ENCODE peak calls at places on chromosomes 7 and 10, in four cellular contexts. A is A549, D is sigmoid colon, H is H1. Y is an unnamed sample.

GRCh38 chr7:134444198-134444960 is 14.5 kb downstream of the AKR1B1 start:
- DNase-seq in A (no peak), D (no peak), H (no peak), Y (no peak)

GRCh38 chr7:136857573-136857972 is 10.9 kb upstream of the CHRM2 start:
- DNase-seq in A (no peak), D (no peak), H (no peak), Y (no peak)

GRCh38 chr10:6203331-6204062 is 765 bp downstream of the PFKFB3 start:
- DNase-seq in A (peak; percentile 80), D (peak; percentile 79), H (no peak), Y (peak; percentile 73)

GRCh38 chr10:48602401-48603135 is 2.3 kb downstream of the ARHGAP22 start:
- DNase-seq in A (no peak), D (no peak), H (no peak), Y (no peak)

GRCh38 chr10:102770792-102771191 is 27.0 kb downstream of the WBP1L start:
- DNase-seq in A (no peak), D (no peak), H (no peak), Y (peak; percentile 69)

GRCh38 chr10:86046845-86047460 is 319.6 kb downstream of the GRID1 start:
- DNase-seq in A (no peak), D (peak; percentile 6), H (no peak), Y (no peak)

GRCh38 chr7:82194011-82194410 is 249.6 kb downstream of the CACNA2D1 start:
- DNase-seq in A (peak; percentile 13), D (no peak), H (no peak), Y (no peak)

GRCh38 chr7:33099154-33099940 is 9.9 kb downstream of the RP9 start:
- DNase-seq in A (no peak), D (no peak), H (no peak), Y (no peak)

GRCh38 chr7:87420173-87420572 is 55.3 kb downstream of the ABCB4 start:
- DNase-seq in A (no peak), D (no peak), H (no peak), Y (no peak)

GRCh38 chr10:83917519-83918506 is 221.5 kb upstream of the GHITM start:
- DNase-seq in A (peak; percentile 26), D (peak; percentile 72), H (no peak), Y (peak; percentile 47)

GRCh38 chr7:1220000-1220726 is 12.5 kb upstream of the UNCX start:
- DNase-seq in A (no peak), D (no peak), H (no peak), Y (no peak)

GRCh38 chr10:103556383-103557007 is 63.0 kb downstream of the NEURL1 start:
- DNase-seq in A (no peak), D (no peak), H (no peak), Y (no peak)

GRCh38 chr7:128882134-128882533 is 19.5 kb downstream of the ATP6V1F start:
- DNase-seq in A (no peak), D (no peak), H (no peak), Y (no peak)

GRCh38 chr10:118568327-118568848 is 27.1 kb downstream of the PRLHR start:
- DNase-seq in A (peak; percentile 56), D (no peak), H (no peak), Y (peak; percentile 45)

GRCh38 chr10:6151087-6151977 is 51.4 kb upstream of the PFKFB3 start:
- DNase-seq in A (peak; percentile 66), D (peak; percentile 82), H (peak; percentile 61), Y (no peak)

GRCh38 chr10:130137077-130137448 is 872 bp downstream of the GLRX3 start:
- DNase-seq in A (peak; percentile 26), D (no peak), H (no peak), Y (no peak)

GRCh38 chr10:12720217-12720981 is 281.1 kb downstream of the CCDC3 start:
- DNase-seq in A (peak; percentile 92), D (peak; percentile 84), H (no peak), Y (no peak)

GRCh38 chr10:45418417-45418858 is 44.4 kb downstream of the ALOX5 start:
- DNase-seq in A (no peak), D (no peak), H (no peak), Y (no peak)

GRCh38 chr7:116591202-116592040 is 66.6 kb downstream of the CAV1 start:
- DNase-seq in A (peak; percentile 42), D (no peak), H (no peak), Y (no peak)

GRCh38 chr10:96478317-96478716 is 35.4 kb downstream of the TLL2 start:
- DNase-seq in A (no peak), D (no peak), H (no peak), Y (no peak)

GRCh38 chr7:119175916-119176627 is 951.6 kb downstream of the ANKRD7 start:
- DNase-seq in A (peak; percentile 78), D (no peak), H (peak; percentile 82), Y (no peak)

GRCh38 chr7:20932785-20933184 is 146.1 kb upstream of the SP8 start:
- DNase-seq in A (no peak), D (no peak), H (no peak), Y (no peak)

GRCh38 chr7:27082171-27082570 is 13.6 kb downstream of the HOXA1 start:
- DNase-seq in A (no peak), D (no peak), H (no peak), Y (no peak)

GRCh38 chr7:151539055-151539714 is 19.5 kb upstream of the RHEB start:
- DNase-seq in A (no peak), D (no peak), H (no peak), Y (no peak)

GRCh38 chr10:7596356-7596755 is 70.4 kb downstream of the ITIH5 start:
- DNase-seq in A (no peak), D (no peak), H (no peak), Y (no peak)

GRCh38 chr7:142801601-142802295 is 31.0 kb downstream of the PRSS2 start:
- DNase-seq in A (no peak), D (no peak), H (no peak), Y (no peak)

GRCh38 chr7:74230446-74231231 is 20.8 kb downstream of the LAT2 start:
- DNase-seq in A (no peak), D (no peak), H (no peak), Y (no peak)

GRCh38 chr7:91193141-91193540 is 71.1 kb upstream of the FZD1 start:
- DNase-seq in A (no peak), D (no peak), H (no peak), Y (no peak)

GRCh38 chr10:73589538-73590126 is 1.5 kb downstream of the USP54 start:
- DNase-seq in A (no peak), D (no peak), H (no peak), Y (no peak)

GRCh38 chr7:27964840-27965239 is 215.8 kb downstream of the JAZF1 start:
- DNase-seq in A (no peak), D (no peak), H (no peak), Y (no peak)

GRCh38 chr7:42699415-42700178 is 212.3 kb downstream of the C7orf25 start:
- DNase-seq in A (no peak), D (no peak), H (no peak), Y (no peak)

GRCh38 chr10:36462194-36462593 is 663.2 kb upstream of the ANKRD30A start:
- DNase-seq in A (no peak), D (no peak), H (no peak), Y (no peak)

GRCh38 chr7:97390915-97391593 is 273.6 kb downstream of the SDHAF3 start:
- DNase-seq in A (no peak), D (no peak), H (no peak), Y (no peak)

GRCh38 chr7:98066934-98067507 is 39.6 kb upstream of the LMTK2 start:
- DNase-seq in A (peak; percentile 28), D (no peak), H (no peak), Y (no peak)

DNA sequence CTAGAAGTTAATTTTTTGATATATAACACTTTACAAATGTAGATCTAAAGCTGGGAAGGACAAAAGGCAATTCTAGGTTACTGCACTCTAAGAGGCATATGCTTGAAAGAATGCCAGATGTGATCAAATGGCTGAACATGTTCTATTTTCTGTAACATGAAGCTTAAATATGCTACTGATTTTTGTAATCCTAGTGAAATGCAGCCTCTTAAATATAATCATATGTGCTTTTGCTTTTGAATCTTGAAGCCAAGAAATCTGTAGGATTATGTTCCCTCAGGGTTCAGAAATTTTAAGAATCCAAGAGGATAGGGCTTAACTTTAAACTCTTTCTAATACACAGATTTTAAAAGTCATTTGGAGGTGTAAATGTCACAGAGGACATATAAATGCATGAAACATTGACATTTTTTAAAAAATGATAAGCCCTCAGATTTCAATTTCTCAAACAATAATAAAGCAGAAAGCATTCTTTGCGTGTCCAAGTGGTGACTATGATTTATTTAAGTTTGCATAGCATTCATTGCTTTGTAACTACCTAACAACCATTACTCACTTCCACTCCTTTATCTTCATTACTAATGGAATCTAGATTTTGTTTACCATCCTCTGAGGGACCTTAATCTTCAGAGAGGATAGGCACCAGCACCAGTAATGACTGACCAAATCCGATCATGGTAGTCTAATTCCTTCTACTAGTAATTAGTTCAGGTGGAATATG is 170.4 kb downstream of the MAGI2 start:
- DNase-seq in A (peak; percentile 53), D (no peak), H (no peak), Y (no peak)
- TF ChIP-seq EP300 in A (no peak), D (no peak), H (no peak), Y (no peak)

GRCh38 chr10:47409171-47409865 is 25.2 kb upstream of the ZNF488 start:
- DNase-seq in A (no peak), D (no peak), H (no peak), Y (no peak)
- TF ChIP-seq EP300 in A (no peak), D (no peak), H (no peak), Y (no peak)

GRCh38 chr7:92914645-92915044 is 78.3 kb upstream of the CDK6 start:
- DNase-seq in A (no peak), D (no peak), H (no peak), Y (no peak)
- TF ChIP-seq EP300 in A (no peak), D (no peak), H (no peak), Y (no peak)

GRCh38 chr7:23474098-23474828 is 4.0 kb upstream of the IGF2BP3 start:
- DNase-seq in A (peak; percentile 98), D (peak; percentile 81), H (peak; percentile 94), Y (no peak)
- TF ChIP-seq EP300 in A (peak; percentile 12), D (no peak), H (no peak), Y (no peak)

GRCh38 chr7:127770870-127771269 is 118.9 kb downstream of the SND1 start:
- DNase-seq in A (no peak), D (no peak), H (no peak), Y (no peak)
- TF ChIP-seq EP300 in A (no peak), D (no peak), H (no peak), Y (no peak)

DNA sequence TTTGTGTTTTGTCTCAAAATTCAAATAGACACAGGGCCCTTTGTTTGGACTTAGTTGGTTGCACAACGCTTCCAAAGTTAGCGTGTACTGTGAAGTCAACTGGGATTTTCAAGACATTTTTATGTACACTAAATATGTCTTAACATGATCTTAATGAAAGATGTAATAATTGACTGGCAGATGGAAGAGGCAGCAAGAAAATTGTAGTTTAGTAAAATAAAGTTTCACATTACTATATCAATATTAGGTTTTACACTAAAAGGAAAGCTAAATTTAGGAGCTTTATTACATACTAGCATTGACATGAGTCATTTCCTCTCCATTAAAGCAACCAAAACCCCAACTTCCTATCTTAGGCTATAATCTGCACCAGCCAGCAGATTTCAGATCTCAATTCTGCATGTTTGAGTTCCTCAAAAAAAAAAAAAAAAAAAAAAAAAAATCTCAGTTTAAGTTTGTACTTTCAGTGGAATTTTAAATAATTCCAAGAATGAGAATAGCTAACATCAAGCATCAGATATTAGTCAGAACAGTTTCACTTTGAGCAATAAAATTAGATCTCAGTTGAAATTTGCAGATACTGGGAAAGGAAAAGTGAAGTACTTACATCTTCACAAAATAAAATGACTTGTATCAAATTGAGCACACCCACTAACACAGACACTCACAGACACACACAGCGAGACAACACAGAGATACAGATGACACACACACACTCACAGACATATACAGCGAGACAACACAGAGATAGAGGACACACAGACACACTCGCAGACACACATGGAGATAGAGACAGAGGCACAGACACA is 346.6 kb upstream of the KLF6 start:
- DNase-seq in A (peak; percentile 10), D (no peak), H (no peak), Y (no peak)
- TF ChIP-seq EP300 in A (no peak), D (no peak), H (no peak), Y (no peak)